ENCODE peak calls at places on chromosome 22, in eight cellular contexts. One of them, this sample, is unnamed.
A peak's percentile ranks its signal among the peaks of the same experiment; 100 is the strongest.

GRCh38 chr22:25357056-25357455 is 137.6 kb downstream of the CRYBB2 start:
- DNase-seq in substantia nigra: no peak
- DNase-seq in brain microvascular endothelial cell: no peak
- DNase-seq in left lung: no peak
- DNase-seq in cardiac muscle cell: no peak
- DNase-seq in hippocampal formation: no peak
- DNase-seq in stimulated activated CD4-positive, alpha-beta T cell treated with anti-CD3 and anti-CD28 coated beads, TNF-alpha, amount 100 ng/mL, for 1 hour: no peak
- DNase-seq in effector CD4-positive, alpha-beta T cell: no peak
- DNase-seq in this sample: no peak

GRCh38 chr22:39690901-39691620 is 120.5 kb downstream of the CACNA1I start:
- DNase-seq in substantia nigra: no peak
- DNase-seq in brain microvascular endothelial cell: no peak
- DNase-seq in left lung: peak; percentile 65
- DNase-seq in cardiac muscle cell: no peak
- DNase-seq in hippocampal formation: no peak
- DNase-seq in stimulated activated CD4-positive, alpha-beta T cell treated with anti-CD3 and anti-CD28 coated beads, TNF-alpha, amount 100 ng/mL, for 1 hour: peak; percentile 20
- DNase-seq in effector CD4-positive, alpha-beta T cell: no peak
- DNase-seq in this sample: no peak

GRCh38 chr22:24142241-24142640 is 39.0 kb upstream of the SUSD2 start:
- DNase-seq in substantia nigra: no peak
- DNase-seq in brain microvascular endothelial cell: no peak
- DNase-seq in left lung: no peak
- DNase-seq in cardiac muscle cell: no peak
- DNase-seq in hippocampal formation: no peak
- DNase-seq in stimulated activated CD4-positive, alpha-beta T cell treated with anti-CD3 and anti-CD28 coated beads, TNF-alpha, amount 100 ng/mL, for 1 hour: no peak
- DNase-seq in effector CD4-positive, alpha-beta T cell: no peak
- DNase-seq in this sample: no peak

GRCh38 chr22:29912605-29913398 is 29.8 kb downstream of the MTMR3 start:
- DNase-seq in substantia nigra: no peak
- DNase-seq in brain microvascular endothelial cell: peak; percentile 74
- DNase-seq in left lung: no peak
- DNase-seq in cardiac muscle cell: no peak
- DNase-seq in hippocampal formation: no peak
- DNase-seq in stimulated activated CD4-positive, alpha-beta T cell treated with anti-CD3 and anti-CD28 coated beads, TNF-alpha, amount 100 ng/mL, for 1 hour: no peak
- DNase-seq in effector CD4-positive, alpha-beta T cell: no peak
- DNase-seq in this sample: peak; percentile 86

GRCh38 chr22:38177044-38177443 is 4.6 kb downstream of the PLA2G6 start:
- DNase-seq in substantia nigra: no peak
- DNase-seq in brain microvascular endothelial cell: no peak
- DNase-seq in left lung: no peak
- DNase-seq in cardiac muscle cell: no peak
- DNase-seq in hippocampal formation: no peak
- DNase-seq in stimulated activated CD4-positive, alpha-beta T cell treated with anti-CD3 and anti-CD28 coated beads, TNF-alpha, amount 100 ng/mL, for 1 hour: no peak
- DNase-seq in effector CD4-positive, alpha-beta T cell: no peak
- DNase-seq in this sample: no peak

GRCh38 chr22:38782402-38783094 is 11.4 kb downstream of the DNAL4 start:
- DNase-seq in substantia nigra: no peak
- DNase-seq in brain microvascular endothelial cell: peak; percentile 43
- DNase-seq in left lung: no peak
- DNase-seq in cardiac muscle cell: peak; percentile 61
- DNase-seq in hippocampal formation: no peak
- DNase-seq in stimulated activated CD4-positive, alpha-beta T cell treated with anti-CD3 and anti-CD28 coated beads, TNF-alpha, amount 100 ng/mL, for 1 hour: no peak
- DNase-seq in effector CD4-positive, alpha-beta T cell: no peak
- DNase-seq in this sample: no peak

GRCh38 chr22:49595465-49596078 is 232.1 kb downstream of the BRD1 start:
- DNase-seq in substantia nigra: no peak
- DNase-seq in brain microvascular endothelial cell: no peak
- DNase-seq in left lung: no peak
- DNase-seq in cardiac muscle cell: no peak
- DNase-seq in hippocampal formation: no peak
- DNase-seq in stimulated activated CD4-positive, alpha-beta T cell treated with anti-CD3 and anti-CD28 coated beads, TNF-alpha, amount 100 ng/mL, for 1 hour: no peak
- DNase-seq in effector CD4-positive, alpha-beta T cell: no peak
- DNase-seq in this sample: no peak

GRCh38 chr22:21937041-21937820 is 15.4 kb downstream of the PPM1F start:
- DNase-seq in substantia nigra: peak; percentile 46
- DNase-seq in brain microvascular endothelial cell: no peak
- DNase-seq in left lung: no peak
- DNase-seq in cardiac muscle cell: no peak
- DNase-seq in hippocampal formation: peak; percentile 56
- DNase-seq in stimulated activated CD4-positive, alpha-beta T cell treated with anti-CD3 and anti-CD28 coated beads, TNF-alpha, amount 100 ng/mL, for 1 hour: no peak
- DNase-seq in effector CD4-positive, alpha-beta T cell: no peak
- DNase-seq in this sample: no peak

GRCh38 chr22:18078329-18079041 is 695 bp downstream of the PEX26 start:
- DNase-seq in substantia nigra: no peak
- DNase-seq in brain microvascular endothelial cell: no peak
- DNase-seq in left lung: peak; percentile 86
- DNase-seq in cardiac muscle cell: no peak
- DNase-seq in hippocampal formation: no peak
- DNase-seq in stimulated activated CD4-positive, alpha-beta T cell treated with anti-CD3 and anti-CD28 coated beads, TNF-alpha, amount 100 ng/mL, for 1 hour: no peak
- DNase-seq in effector CD4-positive, alpha-beta T cell: peak; percentile 16
- DNase-seq in this sample: no peak